ENCODE peak calls at places on chromosomes 3 and 15, in eight cellular contexts. K is T-cell, Y is NCI-H2081, T is AG04450, S is epithelial cell of esophagus, H is AG20443, J is bronchial epithelial cell, Z is NCI-H1417. M is an unnamed sample.

GRCh38 chr3:30035935-30036567 is 570.4 kb upstream of the TGFBR2 start:
- DNase-seq in K (no peak), Y (no peak), T (no peak), S (no peak), H (peak), J (no peak), Z (no peak), M (no peak)

GRCh38 chr3:36894924-36895323 is 49.9 kb downstream of the TRANK1 start:
- DNase-seq in K (no peak), Y (no peak), T (no peak), S (no peak), H (no peak), J (no peak), Z (no peak), M (no peak)

GRCh38 chr3:97425002-97425401 is 339.6 kb upstream of the ARL6 start:
- DNase-seq in K (no peak), Y (no peak), T (no peak), S (no peak), H (no peak), J (no peak), Z (no peak), M (no peak)

GRCh38 chr3:124775776-124776336 is 45.6 kb downstream of the UMPS start:
- DNase-seq in K (no peak), Y (no peak), T (no peak), S (no peak), H (no peak), J (no peak), Z (no peak), M (no peak)

GRCh38 chr3:60979861-60980739 is 271.2 kb downstream of the FHIT start:
- DNase-seq in K (no peak), Y (no peak), T (no peak), S (no peak), H (peak), J (no peak), Z (no peak), M (peak)

GRCh38 chr3:185796431-185797107 is 28.3 kb downstream of the IGF2BP2 start:
- DNase-seq in K (no peak), Y (no peak), T (no peak), S (peak), H (peak), J (peak), Z (no peak), M (no peak)

GRCh38 chr15:96268421-96269204 is 61.9 kb upstream of the NR2F2 start:
- DNase-seq in K (no peak), Y (no peak), T (no peak), S (peak), H (no peak), J (peak), Z (no peak), M (no peak)

GRCh38 chr15:52789601-52790165 is 453 bp downstream of the ONECUT1 start:
- DNase-seq in K (no peak), Y (peak), T (no peak), S (no peak), H (no peak), J (no peak), Z (peak), M (no peak)

GRCh38 chr15:28919201-28919627 is 33.4 kb downstream of the APBA2 start:
- DNase-seq in K (no peak), Y (no peak), T (no peak), S (no peak), H (no peak), J (no peak), Z (no peak), M (no peak)

GRCh38 chr3:179071161-179071568 is 444 bp downstream of the ZMAT3 start:
- DNase-seq in K (peak), Y (peak), T (no peak), S (peak), H (no peak), J (peak), Z (peak), M (no peak)

GRCh38 chr3:14429237-14429636 is 26.8 kb downstream of the SLC6A6 start:
- DNase-seq in K (no peak), Y (no peak), T (no peak), S (peak), H (peak), J (no peak), Z (no peak), M (no peak)

GRCh38 chr3:112373924-112374323 is 41.0 kb downstream of the CD200 start:
- DNase-seq in K (no peak), Y (no peak), T (no peak), S (no peak), H (no peak), J (no peak), Z (no peak), M (no peak)

GRCh38 chr3:72657666-72658065 is 190.6 kb downstream of the SHQ1 start:
- DNase-seq in K (peak), Y (peak), T (no peak), S (peak), H (no peak), J (peak), Z (peak), M (no peak)

GRCh38 chr3:138113309-138113708 is 2.1 kb downstream of the DZIP1L start:
- DNase-seq in K (no peak), Y (peak), T (no peak), S (no peak), H (no peak), J (no peak), Z (no peak), M (no peak)

GRCh38 chr15:39786444-39787056 is 3.9 kb upstream of the FSIP1 start:
- DNase-seq in K (no peak), Y (peak), T (peak), S (peak), H (peak), J (peak), Z (peak), M (no peak)